ENCODE peak calls at places on chromosomes 1 and 21, in five cellular contexts. V is NCI-H1436, W is B cell, N is mammary epithelial cell, Y is lower lobe of right lung. T is an unnamed sample.

GRCh38 chr1:27789511-27790154 is 16.6 kb downstream of the STX12 start:
- DNase-seq in V (no peak), W (no peak), N (peak; percentile 4), Y (no peak), T (no peak)

GRCh38 chr21:36166705-36167104 is 10.1 kb downstream of the DOP1B start:
- DNase-seq in V (no peak), W (no peak), N (no peak), Y (no peak), T (no peak)

GRCh38 chr1:204287466-204287881 is 72.3 kb downstream of the PLEKHA6 start:
- DNase-seq in V (no peak), W (no peak), N (peak; percentile 20), Y (no peak), T (no peak)

GRCh38 chr1:93448983-93449805 is 1.3 kb downstream of the FNBP1L start:
- DNase-seq in V (peak; percentile 10), W (no peak), N (peak; percentile 60), Y (no peak), T (no peak)

GRCh38 chr1:219883400-219884332 is 44.7 kb downstream of the SLC30A10 start:
- DNase-seq in V (no peak), W (no peak), N (no peak), Y (no peak), T (no peak)

GRCh38 chr1:7564097-7564496 is 207.0 kb upstream of the VAMP3 start:
- DNase-seq in V (no peak), W (no peak), N (no peak), Y (no peak), T (no peak)

GRCh38 chr1:98046031-98046641 is 125.3 kb upstream of the DPYD start:
- DNase-seq in V (no peak), W (no peak), N (peak; percentile 58), Y (peak; percentile 40), T (no peak)

GRCh38 chr1:116754203-116754977 is at the start of gene CD2:
- DNase-seq in V (no peak), W (no peak), N (no peak), Y (no peak), T (no peak)

GRCh38 chr1:167121375-167122120 is 27.7 kb downstream of the STYXL2 start:
- DNase-seq in V (peak; percentile 17), W (no peak), N (peak; percentile 32), Y (peak; percentile 75), T (no peak)

GRCh38 chr1:227778401-227778947 is 37.0 kb upstream of the PRSS38 start:
- DNase-seq in V (no peak), W (no peak), N (no peak), Y (no peak), T (no peak)

T was measured in GM13976.